ENCODE peak calls at places on chromosomes 11 and 22, in four cellular contexts. One of them, this sample, is unnamed.

GRCh38 chr11:119788911-119789560 is 60.0 kb upstream of the NECTIN1 start:
- DNase-seq in cardiac muscle cell: no peak
- DNase-seq in fibroblast of pulmonary artery: no peak
- DNase-seq in HT1080: no peak
- DNase-seq in this sample: no peak

GRCh38 chr11:26188559-26188958 is 143.4 kb upstream of the ANO3 start:
- DNase-seq in fibroblast of pulmonary artery: peak
- DNase-seq in cardiac muscle cell: peak
- DNase-seq in HT1080: no peak
- DNase-seq in this sample: no peak

GRCh38 chr11:32435511-32435946 is at the start of gene WT1:
- DNase-seq in fibroblast of pulmonary artery: peak
- DNase-seq in cardiac muscle cell: peak
- DNase-seq in HT1080: peak
- DNase-seq in this sample: peak

GRCh38 chr22:36860821-36861659 is at the start of gene NCF4:
- DNase-seq in cardiac muscle cell: no peak
- DNase-seq in fibroblast of pulmonary artery: no peak
- DNase-seq in HT1080: no peak
- DNase-seq in this sample: no peak

GRCh38 chr11:8593935-8594909 is at the start of gene STK33:
- DNase-seq in cardiac muscle cell: peak
- DNase-seq in fibroblast of pulmonary artery: peak
- DNase-seq in HT1080: peak
- DNase-seq in this sample: peak

GRCh38 chr22:49154433-49154832 is 673.2 kb downstream of the BRD1 start:
- DNase-seq in fibroblast of pulmonary artery: no peak
- DNase-seq in HT1080: no peak
- DNase-seq in cardiac muscle cell: no peak
- DNase-seq in this sample: no peak

GRCh38 chr11:67503119-67504022 is 1.8 kb downstream of the PITPNM1 start:
- DNase-seq in fibroblast of pulmonary artery: no peak
- DNase-seq in cardiac muscle cell: no peak
- DNase-seq in HT1080: no peak
- DNase-seq in this sample: no peak

GRCh38 chr11:124762077-124762623 is at the start of gene ESAM:
- DNase-seq in HT1080: no peak
- DNase-seq in fibroblast of pulmonary artery: no peak
- DNase-seq in cardiac muscle cell: no peak
- DNase-seq in this sample: peak

GRCh38 chr11:120217941-120218694 is 7.3 kb downstream of the OAF start:
- DNase-seq in cardiac muscle cell: no peak
- DNase-seq in HT1080: no peak
- DNase-seq in fibroblast of pulmonary artery: no peak
- DNase-seq in this sample: no peak

GRCh38 chr11:11291432-11292015 is 61.5 kb downstream of the CSNK2A3 start:
- DNase-seq in fibroblast of pulmonary artery: no peak
- DNase-seq in HT1080: no peak
- DNase-seq in cardiac muscle cell: no peak
- DNase-seq in this sample: no peak

GRCh38 chr11:46918087-46918751 is at the start of gene LRP4:
- DNase-seq in HT1080: no peak
- DNase-seq in cardiac muscle cell: peak
- DNase-seq in fibroblast of pulmonary artery: no peak
- DNase-seq in this sample: peak

GRCh38 chr11:110128161-110128560 is 35.0 kb downstream of the ZC3H12C start:
- DNase-seq in cardiac muscle cell: peak
- DNase-seq in HT1080: no peak
- DNase-seq in fibroblast of pulmonary artery: peak
- DNase-seq in this sample: peak

GRCh38 chr11:3165916-3166267 is 782 bp upstream of the OSBPL5 start:
- DNase-seq in cardiac muscle cell: no peak
- DNase-seq in fibroblast of pulmonary artery: no peak
- DNase-seq in HT1080: no peak
- DNase-seq in this sample: no peak

GRCh38 chr22:44780876-44781275 is 28.5 kb downstream of the ARHGAP8 start:
- DNase-seq in fibroblast of pulmonary artery: no peak
- DNase-seq in cardiac muscle cell: no peak
- DNase-seq in HT1080: no peak
- DNase-seq in this sample: no peak

GRCh38 chr11:76798656-76799055 is 15.5 kb downstream of the TSKU start:
- DNase-seq in HT1080: no peak
- DNase-seq in fibroblast of pulmonary artery: no peak
- DNase-seq in cardiac muscle cell: no peak
- DNase-seq in this sample: no peak

GRCh38 chr11:30749268-30749667 is 163.1 kb upstream of the MPPED2 start:
- DNase-seq in HT1080: no peak
- DNase-seq in cardiac muscle cell: no peak
- DNase-seq in fibroblast of pulmonary artery: no peak
- DNase-seq in this sample: no peak

GRCh38 chr11:61281581-61282250 is 13.4 kb downstream of the VWCE start:
- DNase-seq in HT1080: no peak
- DNase-seq in cardiac muscle cell: peak
- DNase-seq in fibroblast of pulmonary artery: peak
- DNase-seq in this sample: peak

GRCh38 chr22:19973551-19974183 is 32.0 kb upstream of the TXNRD2 start:
- DNase-seq in HT1080: no peak
- DNase-seq in cardiac muscle cell: no peak
- DNase-seq in fibroblast of pulmonary artery: no peak
- DNase-seq in this sample: no peak

GRCh38 chr11:84019576-84020194 is 733.5 kb upstream of the CCDC90B start:
- DNase-seq in HT1080: peak
- DNase-seq in cardiac muscle cell: peak
- DNase-seq in fibroblast of pulmonary artery: peak
- DNase-seq in this sample: no peak

GRCh38 chr11:18394928-18395734 is 768 bp downstream of the LDHA start:
- DNase-seq in HT1080: no peak
- DNase-seq in cardiac muscle cell: peak
- DNase-seq in fibroblast of pulmonary artery: peak
- DNase-seq in this sample: no peak

GRCh38 chr11:10599388-10600175 is 31.1 kb upstream of the LYVE1 start:
- DNase-seq in HT1080: no peak
- DNase-seq in fibroblast of pulmonary artery: peak
- DNase-seq in cardiac muscle cell: peak
- DNase-seq in this sample: no peak

GRCh38 chr11:26319906-26320305 is 12.0 kb upstream of the ANO3 start:
- DNase-seq in fibroblast of pulmonary artery: peak
- DNase-seq in cardiac muscle cell: peak
- DNase-seq in HT1080: peak
- DNase-seq in this sample: no peak

GRCh38 chr11:69700278-69701140 is 3.3 kb downstream of the FGF19 start:
- DNase-seq in HT1080: peak
- DNase-seq in cardiac muscle cell: peak
- DNase-seq in fibroblast of pulmonary artery: peak
- DNase-seq in this sample: peak

GRCh38 chr22:24141586-24141985 is 39.7 kb upstream of the SUSD2 start:
- DNase-seq in cardiac muscle cell: no peak
- DNase-seq in HT1080: peak
- DNase-seq in fibroblast of pulmonary artery: no peak
- DNase-seq in this sample: no peak

GRCh38 chr11:60169264-60169915 is 13.5 kb downstream of the MS4A6A start:
- DNase-seq in HT1080: peak
- DNase-seq in cardiac muscle cell: peak
- DNase-seq in fibroblast of pulmonary artery: peak
- DNase-seq in this sample: peak

GRCh38 chr22:44497218-44497903 is 672 bp downstream of the RTL6 start:
- DNase-seq in fibroblast of pulmonary artery: peak
- DNase-seq in HT1080: no peak
- DNase-seq in cardiac muscle cell: peak
- DNase-seq in this sample: no peak

GRCh38 chr22:36144886-36145541 is 15.5 kb downstream of the APOL3 start:
- DNase-seq in cardiac muscle cell: peak
- DNase-seq in fibroblast of pulmonary artery: peak
- DNase-seq in HT1080: peak
- DNase-seq in this sample: peak

GRCh38 chr11:63537293-63538101 is 889 bp downstream of the PLAAT4 start:
- DNase-seq in HT1080: no peak
- DNase-seq in fibroblast of pulmonary artery: peak
- DNase-seq in cardiac muscle cell: peak
- DNase-seq in this sample: no peak

GRCh38 chr22:49303061-49303735 is 524.5 kb downstream of the BRD1 start:
- DNase-seq in fibroblast of pulmonary artery: no peak
- DNase-seq in cardiac muscle cell: no peak
- DNase-seq in HT1080: no peak
- DNase-seq in this sample: no peak

GRCh38 chr22:45336971-45337431 is 27.3 kb downstream of the FAM118A start:
- DNase-seq in fibroblast of pulmonary artery: peak
- DNase-seq in cardiac muscle cell: peak
- DNase-seq in HT1080: no peak
- DNase-seq in this sample: no peak

GRCh38 chr22:16824718-16825687 is at the start of gene XKR3:
- DNase-seq in HT1080: peak
- DNase-seq in cardiac muscle cell: no peak
- DNase-seq in fibroblast of pulmonary artery: no peak
- DNase-seq in this sample: no peak

GRCh38 chr11:121422675-121423074 is 29.4 kb upstream of the SORL1 start:
- DNase-seq in fibroblast of pulmonary artery: no peak
- DNase-seq in cardiac muscle cell: no peak
- DNase-seq in HT1080: no peak
- DNase-seq in this sample: no peak

GRCh38 chr11:116294630-116295029 is 478.2 kb downstream of the BUD13 start:
- DNase-seq in cardiac muscle cell: peak
- DNase-seq in HT1080: no peak
- DNase-seq in fibroblast of pulmonary artery: peak
- DNase-seq in this sample: no peak

GRCh38 chr11:134030853-134031252 is 38.0 kb upstream of the JAM3 start:
- DNase-seq in cardiac muscle cell: no peak
- DNase-seq in fibroblast of pulmonary artery: no peak
- DNase-seq in HT1080: no peak
- DNase-seq in this sample: peak

GRCh38 chr22:29719894-29720645 is at the start of gene CABP7:
- DNase-seq in cardiac muscle cell: peak
- DNase-seq in fibroblast of pulmonary artery: no peak
- DNase-seq in HT1080: no peak
- DNase-seq in this sample: peak

GRCh38 chr11:15955595-15955994 is 400.8 kb downstream of the SOX6 start:
- DNase-seq in cardiac muscle cell: no peak
- DNase-seq in fibroblast of pulmonary artery: peak
- DNase-seq in HT1080: peak
- DNase-seq in this sample: no peak

GRCh38 chr22:47007496-47007895 is 245.0 kb downstream of the TBC1D22A start:
- DNase-seq in HT1080: no peak
- DNase-seq in cardiac muscle cell: no peak
- DNase-seq in fibroblast of pulmonary artery: no peak
- DNase-seq in this sample: no peak